ENCODE peak calls at places on chromosomes 2 and 18, in five cellular contexts. One of them, this sample, is unnamed.

GRCh38 chr2:206718296-206718695 is at the start of gene DYTN:
- DNase-seq in activated CD4-positive, alpha-beta T cell treated with anti-CD3 and anti-CD28 coated beads for 36 hours: no peak
- DNase-seq in posterior cingulate gyrus: no peak
- DNase-seq in PC-9: no peak
- DNase-seq in H4: no peak
- DNase-seq in this sample: no peak

GRCh38 chr2:179702912-179703311 is 158.5 kb downstream of the ZNF385B start:
- DNase-seq in activated CD4-positive, alpha-beta T cell treated with anti-CD3 and anti-CD28 coated beads for 36 hours: no peak
- DNase-seq in posterior cingulate gyrus: no peak
- DNase-seq in PC-9: no peak
- DNase-seq in H4: no peak
- DNase-seq in this sample: no peak

GRCh38 chr2:149004836-149005235 is 33.7 kb upstream of the LYPD6B start:
- DNase-seq in activated CD4-positive, alpha-beta T cell treated with anti-CD3 and anti-CD28 coated beads for 36 hours: no peak
- DNase-seq in posterior cingulate gyrus: no peak
- DNase-seq in PC-9: no peak
- DNase-seq in H4: peak; percentile 68
- DNase-seq in this sample: no peak

GRCh38 chr2:200741468-200742202 is 70.1 kb upstream of the BZW1 start:
- DNase-seq in activated CD4-positive, alpha-beta T cell treated with anti-CD3 and anti-CD28 coated beads for 36 hours: no peak
- DNase-seq in posterior cingulate gyrus: no peak
- DNase-seq in PC-9: peak; percentile 61
- DNase-seq in H4: no peak
- DNase-seq in this sample: peak; percentile 7

GRCh38 chr2:111986116-111986900 is 68.8 kb upstream of the TMEM87B start:
- DNase-seq in activated CD4-positive, alpha-beta T cell treated with anti-CD3 and anti-CD28 coated beads for 36 hours: no peak
- DNase-seq in posterior cingulate gyrus: no peak
- DNase-seq in PC-9: no peak
- DNase-seq in H4: no peak
- DNase-seq in this sample: no peak

GRCh38 chr2:39432701-39433100 is 4.4 kb downstream of the MAP4K3 start:
- DNase-seq in activated CD4-positive, alpha-beta T cell treated with anti-CD3 and anti-CD28 coated beads for 36 hours: no peak
- DNase-seq in posterior cingulate gyrus: no peak
- DNase-seq in PC-9: no peak
- DNase-seq in H4: no peak
- DNase-seq in this sample: no peak

GRCh38 chr18:4318311-4318710 is 136.8 kb downstream of the DLGAP1 start:
- DNase-seq in activated CD4-positive, alpha-beta T cell treated with anti-CD3 and anti-CD28 coated beads for 36 hours: no peak
- DNase-seq in posterior cingulate gyrus: no peak
- DNase-seq in PC-9: no peak
- DNase-seq in H4: no peak
- DNase-seq in this sample: no peak

GRCh38 chr18:59957957-59958356 is 58.2 kb downstream of the PMAIP1 start:
- DNase-seq in activated CD4-positive, alpha-beta T cell treated with anti-CD3 and anti-CD28 coated beads for 36 hours: peak; percentile 33
- DNase-seq in posterior cingulate gyrus: no peak
- DNase-seq in PC-9: peak; percentile 75
- DNase-seq in H4: peak; percentile 13
- DNase-seq in this sample: no peak

GRCh38 chr18:37492952-37493351 is 72.6 kb downstream of the CELF4 start:
- DNase-seq in activated CD4-positive, alpha-beta T cell treated with anti-CD3 and anti-CD28 coated beads for 36 hours: no peak
- DNase-seq in posterior cingulate gyrus: no peak
- DNase-seq in PC-9: no peak
- DNase-seq in H4: no peak
- DNase-seq in this sample: no peak

GRCh38 chr2:129913695-129914495 is 65.6 kb upstream of the RAB6C start:
- DNase-seq in activated CD4-positive, alpha-beta T cell treated with anti-CD3 and anti-CD28 coated beads for 36 hours: no peak
- DNase-seq in posterior cingulate gyrus: no peak
- DNase-seq in PC-9: no peak
- DNase-seq in H4: no peak
- DNase-seq in this sample: no peak

GRCh38 chr2:135582383-135582782 is 51.1 kb downstream of the R3HDM1 start:
- DNase-seq in activated CD4-positive, alpha-beta T cell treated with anti-CD3 and anti-CD28 coated beads for 36 hours: no peak
- DNase-seq in posterior cingulate gyrus: no peak
- DNase-seq in PC-9: no peak
- DNase-seq in H4: no peak
- DNase-seq in this sample: no peak

GRCh38 chr2:233690444-233690843 is 2.2 kb upstream of the UGT1A6 start:
- DNase-seq in activated CD4-positive, alpha-beta T cell treated with anti-CD3 and anti-CD28 coated beads for 36 hours: no peak
- DNase-seq in posterior cingulate gyrus: no peak
- DNase-seq in PC-9: peak; percentile 96
- DNase-seq in H4: peak; percentile 45
- DNase-seq in this sample: no peak

GRCh38 chr2:29080886-29081743 is 6.8 kb upstream of the PCARE start:
- DNase-seq in activated CD4-positive, alpha-beta T cell treated with anti-CD3 and anti-CD28 coated beads for 36 hours: no peak
- DNase-seq in posterior cingulate gyrus: no peak
- DNase-seq in PC-9: no peak
- DNase-seq in H4: no peak
- DNase-seq in this sample: no peak

GRCh38 chr2:184596819-184597411 is 1.4 kb upstream of the ZNF804A start:
- DNase-seq in activated CD4-positive, alpha-beta T cell treated with anti-CD3 and anti-CD28 coated beads for 36 hours: no peak
- DNase-seq in posterior cingulate gyrus: no peak
- DNase-seq in PC-9: no peak
- DNase-seq in H4: peak; percentile 75
- DNase-seq in this sample: no peak

GRCh38 chr2:158556124-158556523 is 99.4 kb downstream of the PKP4 start:
- DNase-seq in activated CD4-positive, alpha-beta T cell treated with anti-CD3 and anti-CD28 coated beads for 36 hours: no peak
- DNase-seq in posterior cingulate gyrus: no peak
- DNase-seq in PC-9: no peak
- DNase-seq in H4: no peak
- DNase-seq in this sample: no peak

GRCh38 chr2:210626849-210627248 is 70.5 kb downstream of the CPS1 start:
- DNase-seq in activated CD4-positive, alpha-beta T cell treated with anti-CD3 and anti-CD28 coated beads for 36 hours: no peak
- DNase-seq in posterior cingulate gyrus: no peak
- DNase-seq in PC-9: no peak
- DNase-seq in H4: no peak
- DNase-seq in this sample: no peak

GRCh38 chr2:44107086-44107740 is 61.5 kb upstream of the PPM1B start:
- DNase-seq in activated CD4-positive, alpha-beta T cell treated with anti-CD3 and anti-CD28 coated beads for 36 hours: no peak
- DNase-seq in posterior cingulate gyrus: no peak
- DNase-seq in PC-9: no peak
- DNase-seq in H4: no peak
- DNase-seq in this sample: no peak

GRCh38 chr2:173690349-173690748 is 274.8 kb downstream of the SP3 start:
- DNase-seq in activated CD4-positive, alpha-beta T cell treated with anti-CD3 and anti-CD28 coated beads for 36 hours: no peak
- DNase-seq in posterior cingulate gyrus: no peak
- DNase-seq in PC-9: no peak
- DNase-seq in H4: no peak
- DNase-seq in this sample: no peak